ENCODE peak calls at places on chromosomes 12 and 14, in seven cellular contexts. One of them, this sample, is unnamed.

GRCh38 chr12:41167701-41168100 is 20.4 kb upstream of the PDZRN4 start:
- DNase-seq in uterus: no peak
- DNase-seq in cardiac muscle cell: no peak
- DNase-seq in suprapubic skin: no peak
- DNase-seq in foreskin keratinocyte: no peak
- DNase-seq in pancreas: no peak
- DNase-seq in psoas muscle: no peak
- DNase-seq in this sample: no peak

GRCh38 chr12:107477946-107478610 is 207.5 kb upstream of the PWP1 start:
- DNase-seq in uterus: no peak
- DNase-seq in cardiac muscle cell: no peak
- DNase-seq in suprapubic skin: no peak
- DNase-seq in foreskin keratinocyte: peak; percentile 39
- DNase-seq in pancreas: no peak
- DNase-seq in psoas muscle: no peak
- DNase-seq in this sample: no peak

GRCh38 chr14:70882771-70883492 is 24.3 kb upstream of the PCNX1 start:
- DNase-seq in uterus: no peak
- DNase-seq in cardiac muscle cell: no peak
- DNase-seq in suprapubic skin: no peak
- DNase-seq in foreskin keratinocyte: peak; percentile 69
- DNase-seq in pancreas: no peak
- DNase-seq in psoas muscle: no peak
- DNase-seq in this sample: no peak

GRCh38 chr14:96903444-96904023 is 106.4 kb downstream of the VRK1 start:
- DNase-seq in uterus: no peak
- DNase-seq in cardiac muscle cell: no peak
- DNase-seq in suprapubic skin: no peak
- DNase-seq in foreskin keratinocyte: no peak
- DNase-seq in pancreas: no peak
- DNase-seq in psoas muscle: no peak
- DNase-seq in this sample: no peak

GRCh38 chr14:90281261-90281660 is 24.9 kb downstream of the PSMC1 start:
- DNase-seq in uterus: no peak
- DNase-seq in cardiac muscle cell: no peak
- DNase-seq in suprapubic skin: no peak
- DNase-seq in foreskin keratinocyte: peak; percentile 93
- DNase-seq in pancreas: no peak
- DNase-seq in psoas muscle: no peak
- DNase-seq in this sample: no peak

GRCh38 chr12:4664111-4664510 is 15.2 kb downstream of the NDUFA9 start:
- DNase-seq in uterus: no peak
- DNase-seq in cardiac muscle cell: no peak
- DNase-seq in suprapubic skin: no peak
- DNase-seq in foreskin keratinocyte: peak; percentile 74
- DNase-seq in pancreas: no peak
- DNase-seq in psoas muscle: no peak
- DNase-seq in this sample: no peak

GRCh38 chr14:98120831-98121464 is 1151.0 kb downstream of the BCL11B start:
- DNase-seq in uterus: no peak
- DNase-seq in cardiac muscle cell: no peak
- DNase-seq in suprapubic skin: no peak
- DNase-seq in foreskin keratinocyte: peak; percentile 90
- DNase-seq in pancreas: no peak
- DNase-seq in psoas muscle: no peak
- DNase-seq in this sample: no peak

GRCh38 chr14:68526420-68527105 is 266.3 kb downstream of the ZFP36L1 start:
- DNase-seq in uterus: no peak
- DNase-seq in cardiac muscle cell: no peak
- DNase-seq in suprapubic skin: peak; percentile 80
- DNase-seq in foreskin keratinocyte: peak; percentile 64
- DNase-seq in pancreas: peak; percentile 71
- DNase-seq in psoas muscle: no peak
- DNase-seq in this sample: no peak

GRCh38 chr14:39102265-39102968 is 618 bp downstream of the SEC23A start:
- DNase-seq in uterus: no peak
- DNase-seq in cardiac muscle cell: no peak
- DNase-seq in suprapubic skin: no peak
- DNase-seq in foreskin keratinocyte: peak; percentile 46
- DNase-seq in pancreas: peak; percentile 36
- DNase-seq in psoas muscle: no peak
- DNase-seq in this sample: no peak

GRCh38 chr14:21071225-21072041 is 1.3 kb downstream of the ARHGEF40 start:
- DNase-seq in uterus: peak; percentile 88
- DNase-seq in cardiac muscle cell: peak; percentile 84
- DNase-seq in suprapubic skin: peak; percentile 93
- DNase-seq in foreskin keratinocyte: peak; percentile 64
- DNase-seq in pancreas: peak; percentile 73
- DNase-seq in psoas muscle: peak; percentile 90
- DNase-seq in this sample: peak; percentile 94

GRCh38 chr12:63068857-63069442 is 82.1 kb downstream of the AVPR1A start:
- DNase-seq in uterus: no peak
- DNase-seq in cardiac muscle cell: peak; percentile 55
- DNase-seq in suprapubic skin: no peak
- DNase-seq in foreskin keratinocyte: peak; percentile 39
- DNase-seq in pancreas: peak; percentile 9
- DNase-seq in psoas muscle: no peak
- DNase-seq in this sample: no peak

GRCh38 chr12:990308-990648 is 745 bp upstream of the ERC1 start:
- DNase-seq in uterus: peak; percentile 70
- DNase-seq in cardiac muscle cell: peak; percentile 74
- DNase-seq in suprapubic skin: peak; percentile 83
- DNase-seq in foreskin keratinocyte: no peak
- DNase-seq in pancreas: peak; percentile 74
- DNase-seq in psoas muscle: peak; percentile 84
- DNase-seq in this sample: peak; percentile 88

GRCh38 chr12:54987611-54988231 is 3.2 kb upstream of the TESPA1 start:
- DNase-seq in uterus: no peak
- DNase-seq in cardiac muscle cell: no peak
- DNase-seq in suprapubic skin: no peak
- DNase-seq in foreskin keratinocyte: no peak
- DNase-seq in pancreas: no peak
- DNase-seq in psoas muscle: no peak
- DNase-seq in this sample: no peak

GRCh38 chr12:117646595-117646994 is 285.2 kb upstream of the NOS1 start:
- DNase-seq in uterus: no peak
- DNase-seq in cardiac muscle cell: no peak
- DNase-seq in suprapubic skin: no peak
- DNase-seq in foreskin keratinocyte: no peak
- DNase-seq in pancreas: no peak
- DNase-seq in psoas muscle: no peak
- DNase-seq in this sample: no peak

GRCh38 chr14:76938092-76938500 is 90.4 kb downstream of the IRF2BPL start:
- DNase-seq in uterus: no peak
- DNase-seq in cardiac muscle cell: no peak
- DNase-seq in suprapubic skin: no peak
- DNase-seq in foreskin keratinocyte: peak; percentile 73
- DNase-seq in pancreas: no peak
- DNase-seq in psoas muscle: no peak
- DNase-seq in this sample: no peak

GRCh38 chr14:103091041-103091882 is 3.3 kb upstream of the EXOC3L4 start:
- DNase-seq in uterus: peak; percentile 61
- DNase-seq in cardiac muscle cell: peak; percentile 73
- DNase-seq in suprapubic skin: no peak
- DNase-seq in foreskin keratinocyte: no peak
- DNase-seq in pancreas: peak; percentile 70
- DNase-seq in psoas muscle: peak; percentile 74
- DNase-seq in this sample: no peak

GRCh38 chr12:110310754-110311153 is 29.7 kb downstream of the ATP2A2 start:
- DNase-seq in uterus: no peak
- DNase-seq in cardiac muscle cell: no peak
- DNase-seq in suprapubic skin: no peak
- DNase-seq in foreskin keratinocyte: no peak
- DNase-seq in pancreas: no peak
- DNase-seq in psoas muscle: no peak
- DNase-seq in this sample: no peak

GRCh38 chr12:15522574-15523187 is 200.4 kb downstream of the PTPRO start:
- DNase-seq in uterus: no peak
- DNase-seq in cardiac muscle cell: peak; percentile 36
- DNase-seq in suprapubic skin: no peak
- DNase-seq in foreskin keratinocyte: peak; percentile 37
- DNase-seq in pancreas: no peak
- DNase-seq in psoas muscle: no peak
- DNase-seq in this sample: no peak

GRCh38 chr14:36505892-36506731 is 13.9 kb downstream of the NKX2-1 start:
- DNase-seq in uterus: no peak
- DNase-seq in cardiac muscle cell: peak; percentile 54
- DNase-seq in suprapubic skin: no peak
- DNase-seq in foreskin keratinocyte: no peak
- DNase-seq in pancreas: no peak
- DNase-seq in psoas muscle: no peak
- DNase-seq in this sample: no peak

GRCh38 chr12:130473266-130473665 is 135.6 kb downstream of the PIWIL1 start:
- DNase-seq in uterus: no peak
- DNase-seq in cardiac muscle cell: no peak
- DNase-seq in suprapubic skin: no peak
- DNase-seq in foreskin keratinocyte: no peak
- DNase-seq in pancreas: no peak
- DNase-seq in psoas muscle: no peak
- DNase-seq in this sample: no peak

DNA sequence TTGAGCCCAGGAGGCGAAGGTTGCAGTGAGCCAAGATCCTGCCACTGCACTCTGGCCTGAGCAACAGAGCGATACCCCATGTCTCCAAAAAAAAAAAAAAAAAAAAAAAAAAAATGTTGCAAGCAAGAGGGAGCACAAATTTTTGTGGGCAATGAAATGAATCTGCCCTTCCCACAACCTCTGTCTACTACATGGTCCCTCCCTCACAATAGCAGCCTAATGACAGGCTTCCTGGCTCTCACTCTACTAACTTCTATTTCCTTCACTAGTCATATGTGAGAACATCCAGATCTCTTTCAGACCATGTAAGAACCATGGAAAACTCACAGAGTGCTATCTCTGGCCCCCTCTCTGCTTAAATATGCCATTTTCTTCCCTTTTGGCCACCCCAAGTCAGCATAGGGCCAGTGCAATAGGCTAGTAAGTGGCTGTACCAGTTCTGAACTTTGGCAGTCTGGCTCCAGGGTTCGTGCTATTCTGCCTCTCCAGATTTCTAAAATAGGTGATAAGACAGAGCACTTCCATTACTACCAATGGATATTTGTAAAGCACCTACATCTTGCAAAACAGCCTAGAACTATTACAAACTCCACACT is 7.1 kb downstream of the OSBPL8 start:
- DNase-seq in uterus: no peak
- DNase-seq in cardiac muscle cell: peak; percentile 14
- DNase-seq in suprapubic skin: no peak
- DNase-seq in foreskin keratinocyte: no peak
- DNase-seq in pancreas: no peak
- DNase-seq in psoas muscle: no peak
- DNase-seq in this sample: no peak
- H3K4me1 ChIP-seq in uterus: peaks cover 7% of the 10 kb centered on the region
- H3K4me1 ChIP-seq in cardiac muscle cell: peaks cover 58% of the 10 kb centered on the region
- H3K4me1 ChIP-seq in suprapubic skin: peaks cover 45% of the 10 kb centered on the region
- H3K4me1 ChIP-seq in foreskin keratinocyte: peaks cover 6% of the 10 kb centered on the region
- H3K4me1 ChIP-seq in pancreas: peaks cover 9% of the 10 kb centered on the region
- H3K4me1 ChIP-seq in psoas muscle: peaks cover 72% of the 10 kb centered on the region
- H3K4me1 ChIP-seq in this sample: peaks cover 29% of the 10 kb centered on the region

GRCh38 chr14:37593496-37594237 is 1.4 kb downstream of the FOXA1 start:
- DNase-seq in uterus: no peak
- DNase-seq in cardiac muscle cell: no peak
- DNase-seq in suprapubic skin: no peak
- DNase-seq in foreskin keratinocyte: no peak
- DNase-seq in pancreas: no peak
- DNase-seq in psoas muscle: no peak
- DNase-seq in this sample: no peak

GRCh38 chr14:37592288-37593274 is 2.5 kb downstream of the FOXA1 start:
- DNase-seq in uterus: no peak
- DNase-seq in cardiac muscle cell: no peak
- DNase-seq in suprapubic skin: no peak
- DNase-seq in foreskin keratinocyte: no peak
- DNase-seq in pancreas: no peak
- DNase-seq in psoas muscle: no peak
- DNase-seq in this sample: no peak

GRCh38 chr14:37595809-37596595 is 573 bp downstream of the TTC6 start:
- DNase-seq in uterus: no peak
- DNase-seq in cardiac muscle cell: no peak
- DNase-seq in suprapubic skin: no peak
- DNase-seq in foreskin keratinocyte: peak; percentile 87
- DNase-seq in pancreas: peak; percentile 47
- DNase-seq in psoas muscle: no peak
- DNase-seq in this sample: no peak

GRCh38 chr14:37594916-37595808 is at the start of the genes FOXA1 and TTC6:
- DNase-seq in uterus: no peak
- DNase-seq in cardiac muscle cell: peak; percentile 48
- DNase-seq in suprapubic skin: no peak
- DNase-seq in foreskin keratinocyte: no peak
- DNase-seq in pancreas: peak; percentile 48
- DNase-seq in psoas muscle: peak; percentile 56
- DNase-seq in this sample: no peak

GRCh38 chr14:37594238-37594915 is 672 bp downstream of the FOXA1 start:
- DNase-seq in uterus: no peak
- DNase-seq in cardiac muscle cell: peak; percentile 86
- DNase-seq in suprapubic skin: no peak
- DNase-seq in foreskin keratinocyte: peak; percentile 72
- DNase-seq in pancreas: peak; percentile 70
- DNase-seq in psoas muscle: no peak
- DNase-seq in this sample: no peak
- H3K27me3 ChIP-seq in uterus: peaks cover 44% of the 10 kb centered on the region
- H3K27me3 ChIP-seq in cardiac muscle cell: peaks cover 99% of the 10 kb centered on the region
- H3K27me3 ChIP-seq in suprapubic skin: peaks cover 96% of the 10 kb centered on the region
- H3K27me3 ChIP-seq in foreskin keratinocyte: peaks cover 88% of the 10 kb centered on the region
- H3K27me3 ChIP-seq in pancreas: peaks cover 13% of the 10 kb centered on the region
- H3K27me3 ChIP-seq in psoas muscle: peaks cover 56% of the 10 kb centered on the region
- H3K27me3 ChIP-seq in this sample: peaks cover 97% of the 10 kb centered on the region

DNA sequence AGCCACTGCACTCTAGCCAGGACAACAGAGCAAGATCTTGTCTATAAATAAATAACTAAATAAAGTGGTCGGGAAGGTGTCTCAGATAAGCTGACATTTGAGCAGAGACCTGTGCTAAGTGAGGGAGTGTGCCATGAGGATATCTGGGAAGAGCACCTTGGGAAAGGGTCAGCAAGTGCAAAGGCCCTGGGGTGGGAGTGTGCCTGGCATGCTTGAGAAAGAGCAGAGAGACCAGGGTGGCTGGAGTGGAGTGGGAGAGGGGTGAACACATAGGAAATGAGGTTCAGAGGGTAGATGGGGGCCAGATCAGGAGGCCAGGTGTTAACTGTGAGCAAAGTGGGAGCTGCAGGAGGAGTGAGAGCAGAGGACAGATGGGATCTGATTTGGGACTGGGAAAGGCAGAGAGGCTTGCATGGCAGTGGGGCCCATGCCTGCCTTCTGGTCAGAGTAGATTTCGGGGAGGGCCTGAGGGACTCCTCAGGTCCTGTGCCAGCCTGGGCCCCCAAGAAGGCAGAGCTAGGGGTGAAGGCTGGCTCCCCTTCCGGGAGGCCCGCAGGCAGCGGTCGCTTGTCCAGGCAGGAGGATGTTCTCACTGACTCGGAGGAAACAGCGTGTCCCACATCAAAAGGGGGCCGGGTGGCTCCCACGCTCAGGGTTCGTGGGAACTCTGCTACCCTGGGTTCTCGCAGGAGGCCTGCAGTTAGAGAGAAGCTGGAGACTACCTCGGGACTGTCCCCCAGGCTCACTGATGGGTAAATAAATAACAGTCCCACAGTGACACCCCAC is 32.6 kb downstream of the DTX1 start:
- DNase-seq in uterus: no peak
- DNase-seq in cardiac muscle cell: no peak
- DNase-seq in suprapubic skin: no peak
- DNase-seq in foreskin keratinocyte: no peak
- DNase-seq in pancreas: no peak
- DNase-seq in psoas muscle: no peak
- DNase-seq in this sample: no peak
- H3K4me1 ChIP-seq in uterus: no peaks in the 10 kb centered on the region
- H3K4me1 ChIP-seq in cardiac muscle cell: peaks cover 5% of the 10 kb centered on the region
- H3K4me1 ChIP-seq in suprapubic skin: peaks cover 17% of the 10 kb centered on the region
- H3K4me1 ChIP-seq in foreskin keratinocyte: no peaks in the 10 kb centered on the region
- H3K4me1 ChIP-seq in pancreas: no peaks in the 10 kb centered on the region
- H3K4me1 ChIP-seq in psoas muscle: no peaks in the 10 kb centered on the region
- H3K4me1 ChIP-seq in this sample: no peaks in the 10 kb centered on the region

GRCh38 chr14:22450266-22450665 is 138.8 kb downstream of the DAD1 start:
- DNase-seq in uterus: no peak
- DNase-seq in cardiac muscle cell: no peak
- DNase-seq in suprapubic skin: no peak
- DNase-seq in foreskin keratinocyte: no peak
- DNase-seq in pancreas: no peak
- DNase-seq in psoas muscle: no peak
- DNase-seq in this sample: no peak
- H3K27me3 ChIP-seq in uterus: no peaks in the 10 kb centered on the region
- H3K27me3 ChIP-seq in cardiac muscle cell: no peaks in the 10 kb centered on the region
- H3K27me3 ChIP-seq in suprapubic skin: no peaks in the 10 kb centered on the region
- H3K27me3 ChIP-seq in foreskin keratinocyte: peaks cover 76% of the 10 kb centered on the region
- H3K27me3 ChIP-seq in pancreas: no peaks in the 10 kb centered on the region
- H3K27me3 ChIP-seq in psoas muscle: no peaks in the 10 kb centered on the region
- H3K27me3 ChIP-seq in this sample: no peaks in the 10 kb centered on the region

This sample was measured in sigmoid colon.